ENCODE peak calls at places on chromosomes 2 and 18, in nine cellular contexts. I is LoVo; F is activated CD8-positive, alpha-beta memory T cell treated with anti-CD3 and anti-CD28 coated beads, Interleukin-2, amount 50 U/mL, for 4 hours; K is activated T-cell treated with anti-CD3 and anti-CD28 coated beads for 24 hours; T is NCI-H2081; M is ovary; G is IMR-90; A is activated T-helper 1 cell treated with anti-CD3 and anti-CD28 coated beads, Interleukin-12 subunit alpha, Interleukin-12 subunit beta, Interleukin-2, Interleukin-4 antibody, amounts not matched to agents 30 ng/mL and 10 ng/mL and 1 ng/mL, durations not matched to agents 14 hours and 24 hours and 36 hours; Y is Calu3. J is an unnamed sample.

GRCh38 chr2:19762959-19763605 is 138.7 kb downstream of the TTC32 start:
- DNase-seq in I (no peak), F (no peak), K (no peak), T (no peak), M (no peak), G (no peak), A (no peak), Y (no peak), J (no peak)

GRCh38 chr2:51921076-51921475 is 889.1 kb upstream of the NRXN1 start:
- DNase-seq in I (no peak), F (no peak), K (no peak), T (no peak), M (no peak), G (no peak), A (no peak), Y (no peak), J (no peak)

GRCh38 chr2:112004246-112004645 is 50.8 kb upstream of the TMEM87B start:
- DNase-seq in I (no peak), F (no peak), K (no peak), T (no peak), M (no peak), G (peak), A (no peak), Y (no peak), J (no peak)

GRCh38 chr2:156087875-156088274 is 244.6 kb downstream of the NR4A2 start:
- DNase-seq in I (no peak), F (no peak), K (no peak), T (peak), M (no peak), G (no peak), A (no peak), Y (no peak), J (no peak)

GRCh38 chr2:239309398-239310245 is 91.2 kb downstream of the HDAC4 start:
- DNase-seq in I (no peak), F (no peak), K (no peak), T (no peak), M (peak), G (no peak), A (no peak), Y (no peak), J (no peak)

GRCh38 chr2:179467111-179467510 is 202.5 kb upstream of the SESTD1 start:
- DNase-seq in I (no peak), F (no peak), K (no peak), T (no peak), M (no peak), G (peak), A (no peak), Y (no peak), J (no peak)

GRCh38 chr18:76518543-76519155 is 23.6 kb upstream of the ZNF516 start:
- DNase-seq in I (no peak), F (no peak), K (no peak), T (peak), M (peak), G (peak), A (no peak), Y (no peak), J (no peak)

GRCh38 chr18:62499263-62499650 is 23.6 kb upstream of the ZCCHC2 start:
- DNase-seq in I (no peak), F (no peak), K (no peak), T (no peak), M (no peak), G (no peak), A (no peak), Y (no peak), J (no peak)

GRCh38 chr2:55553321-55553720 is 33.8 kb downstream of the CFAP36 start:
- DNase-seq in I (no peak), F (no peak), K (no peak), T (no peak), M (no peak), G (no peak), A (no peak), Y (no peak), J (no peak)

GRCh38 chr18:23191952-23192662 is 56.8 kb downstream of the CABLES1 start:
- DNase-seq in I (no peak), F (no peak), K (no peak), T (peak), M (peak), G (peak), A (no peak), Y (no peak), J (no peak)

GRCh38 chr2:102116675-102117471 is 25.7 kb upstream of the IL1R1 start:
- DNase-seq in I (no peak), F (no peak), K (no peak), T (no peak), M (no peak), G (peak), A (no peak), Y (no peak), J (peak)

GRCh38 chr2:19185061-19185460 is 173.4 kb downstream of the OSR1 start:
- DNase-seq in I (no peak), F (no peak), K (no peak), T (no peak), M (no peak), G (peak), A (no peak), Y (no peak), J (no peak)

GRCh38 chr2:237177052-237177451 is 91.4 kb downstream of the COPS8 start:
- DNase-seq in I (no peak), F (no peak), K (no peak), T (no peak), M (no peak), G (no peak), A (no peak), Y (no peak), J (no peak)

GRCh38 chr2:26318950-26319349 is 27.0 kb upstream of the SELENOI start:
- DNase-seq in I (no peak), F (no peak), K (no peak), T (no peak), M (no peak), G (no peak), A (no peak), Y (no peak), J (no peak)

GRCh38 chr18:7755753-7756475 is 188.8 kb downstream of the PTPRM start:
- DNase-seq in I (no peak), F (no peak), K (no peak), T (no peak), M (no peak), G (peak), A (no peak), Y (no peak), J (no peak)

GRCh38 chr2:25042321-25043240 is 705 bp downstream of the EFR3B start:
- DNase-seq in I (peak), F (peak), K (no peak), T (no peak), M (no peak), G (peak), A (no peak), Y (peak), J (no peak)

GRCh38 chr18:47928466-47928865 is 2.0 kb downstream of the SMAD2 start:
- DNase-seq in I (no peak), F (no peak), K (no peak), T (no peak), M (no peak), G (peak), A (no peak), Y (no peak), J (no peak)

GRCh38 chr18:74957588-74958224 is 251.2 kb downstream of the PTGR3 start:
- DNase-seq in I (no peak), F (no peak), K (no peak), T (no peak), M (no peak), G (no peak), A (no peak), Y (no peak), J (no peak)

GRCh38 chr2:17229414-17229813 is 288.8 kb downstream of the RAD51AP2 start:
- DNase-seq in I (no peak), F (no peak), K (no peak), T (no peak), M (no peak), G (no peak), A (no peak), Y (no peak), J (no peak)

GRCh38 chr2:79717364-79718007 is 204.6 kb downstream of the CTNNA2 start:
- DNase-seq in I (peak), F (no peak), K (no peak), T (no peak), M (no peak), G (peak), A (no peak), Y (no peak), J (peak)

GRCh38 chr2:233079473-233079877 is 19.3 kb downstream of the INPP5D start:
- DNase-seq in I (no peak), F (no peak), K (no peak), T (no peak), M (no peak), G (no peak), A (no peak), Y (no peak), J (no peak)

GRCh38 chr2:207490441-207490840 is 39.3 kb upstream of the CREB1 start:
- DNase-seq in I (no peak), F (no peak), K (no peak), T (no peak), M (no peak), G (no peak), A (no peak), Y (no peak), J (no peak)

GRCh38 chr2:152413228-152414030 is 78.5 kb downstream of the FMNL2 start:
- DNase-seq in I (no peak), F (no peak), K (no peak), T (no peak), M (no peak), G (no peak), A (no peak), Y (no peak), J (no peak)

GRCh38 chr2:190267302-190267701 is 52.3 kb downstream of the HIBCH start:
- DNase-seq in I (peak), F (no peak), K (no peak), T (no peak), M (no peak), G (peak), A (no peak), Y (peak), J (peak)

GRCh38 chr2:183696028-183696427 is 571.8 kb downstream of the NUP35 start:
- DNase-seq in I (no peak), F (no peak), K (no peak), T (no peak), M (no peak), G (no peak), A (no peak), Y (no peak), J (no peak)

GRCh38 chr18:10300739-10301138 is 153.7 kb upstream of the APCDD1 start:
- DNase-seq in I (no peak), F (no peak), K (no peak), T (no peak), M (no peak), G (no peak), A (no peak), Y (no peak), J (no peak)

GRCh38 chr2:213150315-213150951 is 979 bp downstream of the IKZF2 start:
- DNase-seq in I (no peak), F (no peak), K (no peak), T (no peak), M (peak), G (peak), A (no peak), Y (peak), J (no peak)

GRCh38 chr18:69659142-69659651 is 258.5 kb downstream of the DOK6 start:
- DNase-seq in I (no peak), F (no peak), K (no peak), T (peak), M (no peak), G (no peak), A (no peak), Y (no peak), J (no peak)

GRCh38 chr2:62705007-62705829 is at the start of gene EHBP1:
- DNase-seq in I (peak), F (peak), K (peak), T (peak), M (peak), G (peak), A (peak), Y (peak), J (peak)

GRCh38 chr2:102049756-102050443 is 58.1 kb downstream of the IL1R2 start:
- DNase-seq in I (no peak), F (no peak), K (no peak), T (no peak), M (no peak), G (no peak), A (no peak), Y (no peak), J (peak)

GRCh38 chr2:60958361-60958760 is 59.2 kb upstream of the PEX13 start:
- DNase-seq in I (no peak), F (no peak), K (no peak), T (no peak), M (no peak), G (peak), A (no peak), Y (no peak), J (peak)

GRCh38 chr2:195252018-195252417 is 405.0 kb upstream of the SLC39A10 start:
- DNase-seq in I (no peak), F (no peak), K (no peak), T (no peak), M (no peak), G (no peak), A (no peak), Y (no peak), J (no peak)

J was measured in stromal cell of bone marrow.